ENCODE peak calls at places on chromosomes 11 and 22, in seven cellular contexts. E is H1, Y is mesendoderm, D is IMR-90, Q is neuronal stem cell, R is H9, S is mesenchymal stem cell. I is an unnamed sample.

GRCh38 chr22:29784451-29785361 is 17.5 kb downstream of the UQCR10 start:
- DNase-seq in E (no peak), Y (no peak), D (peak; percentile 18), Q (no peak), R (no peak), S (no peak), I (no peak)

GRCh38 chr11:116849491-116849890 is 12.1 kb upstream of the APOA1 start:
- DNase-seq in E (no peak), Y (no peak), D (no peak), Q (no peak), R (no peak), S (no peak), I (no peak)

GRCh38 chr22:44622147-44622427 is 79.9 kb upstream of the PRR5 start:
- DNase-seq in E (no peak), Y (peak; percentile 69), D (no peak), Q (peak; percentile 71), R (peak; percentile 46), S (no peak), I (no peak)

GRCh38 chr11:102389253-102389652 is 42.2 kb downstream of the BIRC2 start:
- DNase-seq in E (no peak), Y (peak; percentile 40), D (no peak), Q (no peak), R (no peak), S (no peak), I (no peak)

GRCh38 chr22:32544953-32545558 is 70.4 kb downstream of the FBXO7 start:
- DNase-seq in E (no peak), Y (no peak), D (peak; percentile 70), Q (no peak), R (no peak), S (peak; percentile 49), I (no peak)

GRCh38 chr11:1655168-1656060 is 25.8 kb downstream of the KRTAP5-5 start:
- DNase-seq in E (no peak), Y (no peak), D (no peak), Q (no peak), R (no peak), S (no peak), I (no peak)

GRCh38 chr11:35539781-35540281 is 14.4 kb upstream of the PAMR1 start:
- DNase-seq in E (no peak), Y (no peak), D (peak; percentile 86), Q (no peak), R (no peak), S (peak; percentile 92), I (peak; percentile 63)

GRCh38 chr22:34294986-34295385 is 374.7 kb upstream of the LARGE1 start:
- DNase-seq in E (no peak), Y (no peak), D (no peak), Q (no peak), R (no peak), S (no peak), I (no peak)

GRCh38 chr11:63672934-63673539 is 1.9 kb upstream of the ATL3 start:
- DNase-seq in E (no peak), Y (no peak), D (no peak), Q (no peak), R (no peak), S (no peak), I (no peak)

GRCh38 chr11:37557990-37558389 is 960.0 kb upstream of the RAG2 start:
- DNase-seq in E (no peak), Y (no peak), D (no peak), Q (no peak), R (no peak), S (no peak), I (no peak)

GRCh38 chr11:105042178-105042577 is 3.0 kb downstream of the CARD16 start:
- DNase-seq in E (no peak), Y (no peak), D (no peak), Q (no peak), R (no peak), S (no peak), I (no peak)

GRCh38 chr11:641806-642370 is 4.8 kb downstream of the DRD4 start:
- DNase-seq in E (no peak), Y (no peak), D (no peak), Q (no peak), R (no peak), S (no peak), I (no peak)

GRCh38 chr11:48164836-48165235 is 51.8 kb upstream of the OR4B1 start:
- DNase-seq in E (no peak), Y (no peak), D (no peak), Q (no peak), R (no peak), S (no peak), I (peak; percentile 92)
- H3K18ac ChIP-seq in E (no peak overlapping the region), Y (no peak overlapping the region), D (no peak overlapping the region), Q (no peak overlapping the region), R (no peak overlapping the region), S (no peak overlapping the region), I (no peak overlapping the region)

GRCh38 chr11:123491241-123491640 is 61.2 kb downstream of the GRAMD1B start:
- DNase-seq in E (no peak), Y (no peak), D (no peak), Q (no peak), R (no peak), S (no peak), I (peak; percentile 95)
- H3K18ac ChIP-seq in E (peak overlapping the region; percentile 5), Y (no peak overlapping the region), D (no peak overlapping the region), Q (peak overlapping the region; percentile 86), R (no peak overlapping the region), S (no peak overlapping the region), I (no peak overlapping the region)

GRCh38 chr11:59758638-59759037 is 3.5 kb downstream of the STX3 start:
- DNase-seq in E (no peak), Y (no peak), D (no peak), Q (no peak), R (no peak), S (no peak), I (no peak)
- H3K18ac ChIP-seq in E (no peak overlapping the region), Y (no peak overlapping the region), D (no peak overlapping the region), Q (no peak overlapping the region), R (no peak overlapping the region), S (no peak overlapping the region), I (no peak overlapping the region)

GRCh38 chr11:67608486-67608885 is 1.8 kb downstream of the NDUFV1 start:
- DNase-seq in E (no peak), Y (no peak), D (no peak), Q (no peak), R (no peak), S (no peak), I (no peak)

GRCh38 chr11:67605231-67606011 is 1.3 kb upstream of the NDUFV1 start:
- DNase-seq in E (no peak), Y (no peak), D (no peak), Q (no peak), R (no peak), S (no peak), I (no peak)

GRCh38 chr11:67606150-67606476 is 623 bp upstream of the NDUFV1 start:
- DNase-seq in E (no peak), Y (no peak), D (peak; percentile 41), Q (no peak), R (no peak), S (no peak), I (no peak)

GRCh38 chr11:67607507-67607906 is 771 bp downstream of the NDUFV1 start:
- DNase-seq in E (no peak), Y (no peak), D (no peak), Q (no peak), R (no peak), S (no peak), I (no peak)

DNA sequence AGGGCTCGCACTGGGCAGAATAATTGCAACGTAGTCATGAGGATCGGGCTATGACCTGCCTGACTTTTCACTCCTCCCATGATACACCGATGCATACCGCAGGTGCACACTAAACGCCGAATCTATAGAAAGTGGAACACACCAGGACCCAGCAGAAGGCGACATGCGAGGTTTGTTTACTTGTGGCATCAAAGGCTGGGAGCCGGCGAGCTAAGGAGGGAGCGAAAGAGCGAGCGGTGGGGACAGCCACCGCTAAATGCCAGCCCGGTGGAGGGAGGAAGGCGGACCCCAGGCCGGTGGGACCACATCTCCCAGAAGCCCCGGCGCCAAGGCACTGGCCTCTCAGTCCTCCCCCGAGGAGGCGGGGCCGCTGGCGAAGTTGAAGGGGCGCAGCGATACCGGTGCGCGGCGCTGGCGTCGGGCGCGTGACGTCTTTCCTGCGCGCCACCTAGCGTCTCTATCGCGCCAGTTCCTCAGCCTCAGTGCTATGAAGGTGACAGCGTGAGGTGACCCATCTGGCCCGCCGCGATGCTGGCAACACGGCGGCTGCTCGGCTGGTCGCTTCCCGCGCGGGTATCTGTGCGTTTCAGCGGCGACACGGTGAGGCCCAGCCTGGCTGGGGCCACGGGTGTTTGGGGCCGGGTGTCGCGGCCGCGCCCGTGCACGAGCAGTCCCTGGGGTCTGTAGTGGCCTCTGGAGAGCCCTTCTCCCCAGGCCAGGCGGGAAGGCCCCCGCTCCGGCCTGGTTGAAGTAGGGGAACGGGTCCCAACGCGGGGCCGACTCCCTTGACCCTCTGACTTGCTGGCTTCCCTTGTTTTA is at the start of gene NDUFV1:
- DNase-seq in E (peak; percentile 95), Y (peak; percentile 98), D (peak; percentile 87), Q (peak; percentile 96), R (peak; percentile 96), S (peak; percentile 92), I (peak; percentile 96)
- H3K18ac ChIP-seq in E (peak within 1 kb of the TSS; percentile 19), Y (no peak within 1 kb of the TSS), D (peak within 1 kb of the TSS; percentile 7), Q (peak within 1 kb of the TSS; percentile 88), R (no peak within 1 kb of the TSS), S (peak within 1 kb of the TSS; percentile 97), I (peak within 1 kb of the TSS; percentile 95)

GRCh38 chr11:61380914-61381313 is 11.5 kb upstream of the TMEM216 start:
- DNase-seq in E (no peak), Y (no peak), D (no peak), Q (no peak), R (no peak), S (no peak), I (no peak)

GRCh38 chr11:61384271-61385242 is 7.8 kb upstream of the TMEM216 start:
- DNase-seq in E (peak; percentile 53), Y (peak; percentile 70), D (peak; percentile 42), Q (no peak), R (peak; percentile 44), S (peak; percentile 30), I (peak; percentile 79)

GRCh38 chr11:61375709-61376108 is 13.5 kb downstream of the TMEM138 start:
- DNase-seq in E (no peak), Y (no peak), D (no peak), Q (no peak), R (no peak), S (no peak), I (peak; percentile 41)

GRCh38 chr11:61377461-61378160 is 14.8 kb upstream of the TMEM216 start:
- DNase-seq in E (no peak), Y (no peak), D (peak; percentile 78), Q (no peak), R (no peak), S (peak; percentile 78), I (peak; percentile 89)

DNA sequence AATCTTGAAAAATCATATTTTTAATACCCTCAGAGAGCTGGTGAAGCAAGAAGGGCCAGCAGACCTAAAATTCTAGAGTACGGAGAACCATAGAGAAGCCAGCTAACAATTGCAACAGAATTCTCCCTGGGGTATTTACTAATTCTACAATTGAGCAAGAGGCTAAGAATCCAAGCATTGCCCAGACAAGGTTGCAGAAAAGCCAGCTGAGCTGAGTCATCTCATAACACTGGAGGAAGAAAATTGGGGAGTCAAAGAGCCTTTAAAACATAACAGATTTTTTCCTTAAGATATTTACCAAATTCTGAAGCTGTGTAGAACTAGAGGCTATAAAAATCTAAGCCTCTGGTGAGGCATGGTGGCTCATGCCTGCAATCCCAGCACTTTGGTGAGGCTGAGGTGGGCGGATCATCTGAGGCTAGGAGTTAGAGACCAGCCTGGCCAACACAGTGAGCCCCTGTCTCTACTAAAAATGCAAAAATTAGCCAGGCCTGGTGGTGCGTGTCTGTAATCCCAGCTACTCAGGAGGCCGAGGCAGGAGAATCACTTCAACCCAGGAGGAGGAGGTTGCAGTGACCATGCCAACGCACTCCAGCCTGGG is 13.6 kb upstream of the TMEM216 start:
- DNase-seq in E (no peak), Y (no peak), D (peak; percentile 97), Q (no peak), R (no peak), S (peak; percentile 94), I (peak; percentile 96)
- H3K18ac ChIP-seq in E (no peak overlapping the region), Y (no peak overlapping the region), D (peak overlapping the region; percentile 85), Q (no peak overlapping the region), R (no peak overlapping the region), S (peak overlapping the region; percentile 71), I (peak overlapping the region; percentile 5)